ENCODE peak calls at places on chromosomes 1 and 21, in nine cellular contexts. One of them, this sample, is unnamed.

GRCh38 chr1:184416921-184417320 is 30.1 kb downstream of the C1orf21 start:
- DNase-seq in NCI-H774: no peak
- DNase-seq in HFF-Myc: no peak
- DNase-seq in AG20443: no peak
- DNase-seq in A673: no peak
- DNase-seq in iPS-NIHi11: no peak
- DNase-seq in CD8-positive, alpha-beta memory T cell: no peak
- DNase-seq in foreskin keratinocyte: peak
- DNase-seq in GM20000: no peak
- DNase-seq in this sample: no peak

GRCh38 chr1:55428944-55429931 is 214.1 kb upstream of the USP24 start:
- DNase-seq in HFF-Myc: peak
- DNase-seq in A673: peak
- DNase-seq in iPS-NIHi11: peak
- DNase-seq in AG20443: peak
- DNase-seq in GM20000: no peak
- DNase-seq in foreskin keratinocyte: peak
- DNase-seq in NCI-H774: no peak
- DNase-seq in CD8-positive, alpha-beta memory T cell: no peak
- DNase-seq in this sample: no peak

GRCh38 chr1:22870201-22870871 is 102.3 kb downstream of the LACTBL1 start:
- DNase-seq in GM20000: no peak
- DNase-seq in HFF-Myc: no peak
- DNase-seq in CD8-positive, alpha-beta memory T cell: no peak
- DNase-seq in AG20443: peak
- DNase-seq in NCI-H774: no peak
- DNase-seq in foreskin keratinocyte: no peak
- DNase-seq in iPS-NIHi11: peak
- DNase-seq in A673: no peak
- DNase-seq in this sample: no peak

GRCh38 chr1:1597275-1597930 is 2.5 kb downstream of the FNDC10 start:
- DNase-seq in AG20443: peak
- DNase-seq in HFF-Myc: no peak
- DNase-seq in iPS-NIHi11: peak
- DNase-seq in foreskin keratinocyte: no peak
- DNase-seq in GM20000: peak
- DNase-seq in A673: peak
- DNase-seq in NCI-H774: no peak
- DNase-seq in CD8-positive, alpha-beta memory T cell: no peak
- DNase-seq in this sample: no peak

GRCh38 chr1:202438393-202439174 is 90.1 kb downstream of the PPP1R12B start:
- DNase-seq in AG20443: no peak
- DNase-seq in GM20000: no peak
- DNase-seq in foreskin keratinocyte: no peak
- DNase-seq in A673: no peak
- DNase-seq in HFF-Myc: no peak
- DNase-seq in iPS-NIHi11: no peak
- DNase-seq in NCI-H774: no peak
- DNase-seq in CD8-positive, alpha-beta memory T cell: no peak
- DNase-seq in this sample: no peak

GRCh38 chr1:222653178-222653827 is 35.4 kb downstream of the MIA3 start:
- DNase-seq in NCI-H774: no peak
- DNase-seq in AG20443: no peak
- DNase-seq in foreskin keratinocyte: no peak
- DNase-seq in A673: no peak
- DNase-seq in iPS-NIHi11: no peak
- DNase-seq in CD8-positive, alpha-beta memory T cell: no peak
- DNase-seq in HFF-Myc: no peak
- DNase-seq in GM20000: no peak
- DNase-seq in this sample: no peak

GRCh38 chr1:35432231-35432630 is 125.0 kb downstream of the KIAA0319L start:
- DNase-seq in iPS-NIHi11: no peak
- DNase-seq in A673: no peak
- DNase-seq in GM20000: no peak
- DNase-seq in AG20443: no peak
- DNase-seq in CD8-positive, alpha-beta memory T cell: no peak
- DNase-seq in foreskin keratinocyte: no peak
- DNase-seq in NCI-H774: no peak
- DNase-seq in HFF-Myc: no peak
- DNase-seq in this sample: no peak

GRCh38 chr21:14711287-14711686 is 165.2 kb upstream of the SAMSN1 start:
- DNase-seq in A673: no peak
- DNase-seq in foreskin keratinocyte: peak
- DNase-seq in NCI-H774: no peak
- DNase-seq in GM20000: no peak
- DNase-seq in CD8-positive, alpha-beta memory T cell: no peak
- DNase-seq in HFF-Myc: no peak
- DNase-seq in iPS-NIHi11: no peak
- DNase-seq in AG20443: no peak
- DNase-seq in this sample: no peak

GRCh38 chr1:39977202-39977601 is 22.3 kb downstream of the MFSD2A start:
- DNase-seq in AG20443: no peak
- DNase-seq in A673: no peak
- DNase-seq in HFF-Myc: no peak
- DNase-seq in iPS-NIHi11: no peak
- DNase-seq in CD8-positive, alpha-beta memory T cell: no peak
- DNase-seq in NCI-H774: no peak
- DNase-seq in GM20000: no peak
- DNase-seq in foreskin keratinocyte: peak
- DNase-seq in this sample: no peak

GRCh38 chr1:225577243-225577642 is 75.7 kb downstream of the ENAH start:
- DNase-seq in HFF-Myc: no peak
- DNase-seq in CD8-positive, alpha-beta memory T cell: no peak
- DNase-seq in NCI-H774: no peak
- DNase-seq in AG20443: peak
- DNase-seq in foreskin keratinocyte: no peak
- DNase-seq in iPS-NIHi11: no peak
- DNase-seq in GM20000: no peak
- DNase-seq in A673: no peak
- DNase-seq in this sample: no peak

GRCh38 chr1:197948926-197949899 is 32.0 kb downstream of the LHX9 start:
- DNase-seq in iPS-NIHi11: no peak
- DNase-seq in CD8-positive, alpha-beta memory T cell: no peak
- DNase-seq in NCI-H774: no peak
- DNase-seq in A673: no peak
- DNase-seq in foreskin keratinocyte: no peak
- DNase-seq in AG20443: no peak
- DNase-seq in GM20000: no peak
- DNase-seq in HFF-Myc: no peak
- DNase-seq in this sample: no peak

This sample was measured in SK-N-MC.